ENCODE peak calls at places on chromosome 15, in four cellular contexts. P, E, Y and A are unnamed samples.
A peak's percentile ranks its signal among the peaks of the same experiment; 100 is the strongest.

GRCh38 chr15:68542771-68543544 is 35.8 kb upstream of the CORO2B start:
- DNase-seq in P (peak; percentile 32), E (no peak), Y (no peak), A (no peak)

GRCh38 chr15:83250766-83251165 is 33.7 kb downstream of the BNC1 start:
- DNase-seq in P (no peak), E (no peak), Y (no peak), A (no peak)

GRCh38 chr15:59256538-59256937 is 49.9 kb downstream of the LDHAL6B start:
- DNase-seq in P (no peak), E (no peak), Y (no peak), A (no peak)

GRCh38 chr15:77013786-77014136 is 18.8 kb downstream of the PSTPIP1 start:
- DNase-seq in P (no peak), E (no peak), Y (no peak), A (no peak)

GRCh38 chr15:95644476-95644875 is 686.0 kb upstream of the NR2F2 start:
- DNase-seq in P (no peak), E (no peak), Y (no peak), A (no peak)

GRCh38 chr15:69668963-69669362 is 216.3 kb downstream of the RPLP1 start:
- DNase-seq in P (no peak), E (peak; percentile 82), Y (no peak), A (no peak)

GRCh38 chr15:100720406-100720967 is 118.1 kb downstream of the ASB7 start:
- DNase-seq in P (no peak), E (no peak), Y (no peak), A (no peak)

GRCh38 chr15:76073554-76073953 is 13.8 kb downstream of the TMEM266 start:
- DNase-seq in P (no peak), E (no peak), Y (no peak), A (no peak)

GRCh38 chr15:56805466-56806146 is 72.3 kb upstream of the ZNF280D start:
- DNase-seq in P (no peak), E (no peak), Y (no peak), A (no peak)

GRCh38 chr15:60137711-60138396 is 133.7 kb downstream of the FOXB1 start:
- DNase-seq in P (no peak), E (no peak), Y (no peak), A (no peak)

GRCh38 chr15:99736702-99737101 is 3.5 kb upstream of the LYSMD4 start:
- DNase-seq in P (no peak), E (no peak), Y (no peak), A (no peak)

GRCh38 chr15:70178335-70179084 is 80.8 kb upstream of the TLE3 start:
- DNase-seq in P (no peak), E (no peak), Y (no peak), A (no peak)

GRCh38 chr15:56052389-56053045 is 59.1 kb upstream of the NEDD4 start:
- DNase-seq in P (peak; percentile 13), E (no peak), Y (no peak), A (no peak)

GRCh38 chr15:56934269-56934668 is 15.8 kb downstream of the TCF12 start:
- DNase-seq in P (no peak), E (no peak), Y (no peak), A (no peak)

GRCh38 chr15:51382787-51383186 is 41.3 kb downstream of the GLDN start:
- DNase-seq in P (peak; percentile 27), E (no peak), Y (no peak), A (peak; percentile 28)

GRCh38 chr15:59548501-59549230 is 62.9 kb upstream of the GCNT3 start:
- DNase-seq in P (no peak), E (no peak), Y (no peak), A (no peak)

GRCh38 chr15:67833504-67834248 is 6.2 kb downstream of the RNU6-1 start:
- DNase-seq in P (peak; percentile 34), E (no peak), Y (no peak), A (no peak)

GRCh38 chr15:100528833-100529428 is at the start of gene CERS3:
- DNase-seq in P (no peak), E (no peak), Y (no peak), A (no peak)

GRCh38 chr15:38652998-38653397 is 88.4 kb upstream of the RASGRP1 start:
- DNase-seq in P (no peak), E (no peak), Y (no peak), A (no peak)

GRCh38 chr15:49946681-49947080 is 172.4 kb downstream of the ATP8B4 start:
- DNase-seq in P (no peak), E (no peak), Y (no peak), A (no peak)

GRCh38 chr15:66655997-66656396 is 46.0 kb upstream of the SMAD6 start:
- DNase-seq in P (no peak), E (no peak), Y (no peak), A (no peak)
- TF ChIP-seq SUZ12 in P (no peak), E (no peak), Y (no peak), A (no peak)

GRCh38 chr15:33089878-33090757 is 104.4 kb downstream of the FMN1 start:
- DNase-seq in P (no peak), E (no peak), Y (no peak), A (no peak)
- TF ChIP-seq YY1 in P (no peak), E (no peak), Y (no peak), A (no peak)

GRCh38 chr15:65369651-65370050 is 8.2 kb downstream of the IGDCC3 start:
- DNase-seq in P (no peak), E (no peak), Y (no peak), A (no peak)
- H3K27me3 ChIP-seq in P (no peaks in the 10 kb centered on the region), E (peaks cover under 1% of the 10 kb centered on the region), Y (no peaks in the 10 kb centered on the region), A (no peaks in the 10 kb centered on the region)

DNA sequence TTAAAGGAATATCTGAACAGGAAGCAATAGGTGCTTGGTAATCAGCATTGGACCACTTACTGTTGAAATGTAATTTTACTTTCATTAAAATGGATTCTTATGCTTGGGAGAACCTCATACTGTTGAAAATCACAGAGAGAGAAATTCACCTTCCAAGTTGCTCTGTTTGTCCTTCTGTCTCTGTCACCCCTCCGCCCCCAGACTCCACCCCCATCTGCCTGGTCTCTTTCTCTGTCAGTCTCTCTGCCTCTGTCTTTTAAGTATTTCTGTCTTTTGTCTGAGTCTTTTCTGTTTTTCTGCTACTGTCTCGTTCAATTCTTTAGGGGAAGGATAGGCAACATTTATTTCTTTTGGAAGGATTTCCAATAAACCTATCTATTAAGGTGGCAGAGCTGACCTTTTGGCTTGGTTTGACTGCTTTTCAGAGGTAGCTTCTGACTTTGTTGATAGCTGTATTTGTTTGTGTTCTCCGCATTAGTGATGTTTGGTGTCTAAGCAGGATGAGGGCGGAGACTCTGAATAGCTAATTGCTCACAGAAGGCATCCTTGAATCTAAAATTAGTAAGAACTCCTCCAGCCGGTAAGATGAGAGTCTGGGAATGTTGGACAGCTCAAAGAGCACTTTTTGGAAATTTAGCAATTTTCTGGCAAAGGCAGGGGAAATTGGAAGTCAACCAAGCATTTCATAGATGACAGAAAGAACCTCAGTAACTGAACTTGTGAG is 174.2 kb downstream of the KLHL25 start:
- DNase-seq in P (no peak), E (no peak), Y (no peak), A (no peak)
- TF ChIP-seq SUZ12 in P (no peak), E (no peak), Y (no peak), A (no peak)

GRCh38 chr15:48397841-48398240 is 66.6 kb downstream of the DUT start:
- DNase-seq in P (no peak), E (no peak), Y (no peak), A (no peak)

GRCh38 chr15:48395532-48396011 is 64.3 kb downstream of the DUT start:
- DNase-seq in P (no peak), E (no peak), Y (no peak), A (no peak)

GRCh38 chr15:48402778-48403177 is 71.5 kb downstream of the DUT start:
- DNase-seq in P (no peak), E (peak; percentile 66), Y (no peak), A (no peak)

GRCh38 chr15:48396020-48396419 is 64.8 kb downstream of the DUT start:
- DNase-seq in P (no peak), E (no peak), Y (no peak), A (no peak)

GRCh38 chr15:48400086-48400485 is 68.9 kb downstream of the DUT start:
- DNase-seq in P (no peak), E (no peak), Y (no peak), A (no peak)
- TF ChIP-seq YY1 in P (no peak), E (no peak), Y (no peak), A (no peak)

GRCh38 chr15:36495464-36495863 is 84.0 kb upstream of the CDIN1 start:
- DNase-seq in P (no peak), E (no peak), Y (no peak), A (no peak)
- H3K27me3 ChIP-seq in P (no peaks in the 10 kb centered on the region), E (no peaks in the 10 kb centered on the region), Y (no peaks in the 10 kb centered on the region), A (no peaks in the 10 kb centered on the region)